ENCODE peak calls at places on chromosomes 3 and 15, in four cellular contexts. A, Q, O and J are unnamed samples.

GRCh38 chr15:61879219-61879618 is 181.0 kb downstream of the VPS13C start:
- DNase-seq in A (no peak), Q (no peak), O (no peak), J (no peak)

GRCh38 chr3:157475921-157476395 is 27.3 kb downstream of the VEPH1 start:
- DNase-seq in A (no peak), O (peak; percentile 21), Q (peak; percentile 44), J (no peak)

GRCh38 chr3:38112378-38112761 is 24.6 kb downstream of the ACAA1 start:
- DNase-seq in Q (no peak), O (no peak), A (no peak), J (no peak)

GRCh38 chr3:76063019-76063418 is 277.7 kb upstream of the ZNF717 start:
- DNase-seq in Q (no peak), O (peak; percentile 85), A (no peak), J (no peak)

GRCh38 chr15:25690673-25691543 is 172.2 kb downstream of the ATP10A start:
- DNase-seq in O (peak; percentile 39), A (no peak), Q (no peak), J (no peak)

GRCh38 chr15:39586387-39587171 is 5.7 kb downstream of the THBS1 start:
- DNase-seq in O (no peak), Q (no peak), A (no peak), J (no peak)

GRCh38 chr3:17398959-17399551 is 343.4 kb downstream of the TBC1D5 start:
- DNase-seq in O (no peak), Q (no peak), A (no peak), J (no peak)

GRCh38 chr15:25185156-25185710 is 230.4 kb downstream of the SNRPN start:
- DNase-seq in A (peak; percentile 20), O (no peak), Q (no peak), J (no peak)

GRCh38 chr3:165455360-165455759 is 259.2 kb upstream of the SLITRK3 start:
- DNase-seq in O (no peak), A (no peak), Q (no peak), J (no peak)

GRCh38 chr3:99570061-99570460 is 68.3 kb upstream of the COL8A1 start:
- DNase-seq in A (no peak), O (no peak), Q (no peak), J (no peak)

DNA sequence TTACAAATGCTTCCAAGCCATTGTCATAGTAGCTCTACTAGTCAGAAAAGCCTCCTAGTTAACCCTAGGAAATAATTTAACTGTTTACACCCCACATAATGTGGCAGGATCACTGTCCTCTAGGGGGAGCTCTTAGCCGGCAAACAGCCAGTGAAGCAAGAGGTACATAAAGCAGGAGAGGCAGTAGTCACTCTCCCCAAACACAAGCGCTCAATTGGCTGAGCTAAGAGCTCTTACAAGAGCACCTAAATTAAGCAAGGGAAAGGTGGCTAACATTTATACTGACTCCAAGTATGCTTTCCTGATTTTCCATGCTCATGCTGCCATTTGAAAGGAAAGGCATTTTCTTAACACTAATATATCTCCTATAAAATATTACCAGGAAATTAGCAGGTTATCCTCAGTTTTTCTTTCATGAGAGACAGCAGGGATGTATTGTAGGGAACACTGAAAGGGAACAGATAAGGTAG is 37.6 kb downstream of the NCEH1 start:
- DNase-seq in Q (peak; percentile 83), O (no peak), A (no peak), J (no peak)
- TF ChIP-seq CTCF in Q (peak; percentile 58), O (peak; percentile 81), A (peak; percentile 67), J (peak; percentile 84)

DNA sequence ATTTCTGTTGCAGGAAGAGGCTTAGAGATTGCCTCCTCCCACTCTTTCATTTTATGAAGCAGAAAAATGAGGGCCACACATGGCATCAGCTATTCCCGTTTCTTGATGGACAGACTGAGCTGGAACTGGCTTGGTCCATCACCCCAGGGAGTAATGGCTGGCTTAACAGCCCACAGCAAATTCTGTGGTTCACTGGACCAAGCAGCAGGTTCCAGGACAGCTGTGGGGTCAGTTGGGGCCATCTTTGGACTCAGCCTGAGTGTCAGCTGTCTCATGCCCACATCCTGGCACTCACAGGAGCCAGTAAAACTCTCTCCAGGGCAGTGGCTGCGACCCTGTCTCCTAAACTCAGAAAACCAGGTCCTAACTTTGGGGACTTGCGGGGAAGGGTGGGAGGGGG is 36.5 kb downstream of the ZDHHC19 start:
- DNase-seq in Q (no peak), A (no peak), O (no peak), J (no peak)
- TF ChIP-seq CTCF in Q (no peak), A (no peak), O (no peak), J (no peak)

GRCh38 chr3:134030382-134030753 is 643 bp upstream of the SLCO2A1 start:
- DNase-seq in A (no peak), O (no peak), Q (no peak), J (no peak)
- TF ChIP-seq CTCF in A (no peak), O (no peak), Q (no peak), J (no peak)

GRCh38 chr3:133944641-133945441 is 49.2 kb upstream of the RAB6B start:
- DNase-seq in A (no peak), O (peak; percentile 74), Q (no peak), J (no peak)
- TF ChIP-seq CTCF in A (no peak), O (no peak), Q (no peak), J (no peak)

DNA sequence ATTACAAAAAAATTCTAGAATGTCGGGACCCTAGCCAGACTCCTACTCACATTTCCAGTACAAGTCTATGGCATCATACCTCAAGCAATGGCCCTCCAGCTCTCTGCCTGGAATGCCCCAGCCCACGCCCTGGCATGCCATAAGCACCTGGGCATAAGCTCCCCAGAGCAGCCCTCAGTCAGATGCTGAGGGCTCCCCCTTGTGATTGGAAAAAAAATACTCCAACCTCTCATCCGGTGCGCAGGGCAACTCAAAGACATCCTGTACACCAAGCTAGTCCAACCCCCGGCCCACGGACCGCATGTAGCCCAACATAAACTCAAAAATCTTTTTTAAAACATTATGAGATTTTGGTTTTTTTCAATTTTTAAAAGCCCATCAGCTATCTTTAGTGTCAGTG is 115.4 kb downstream of the NEK10 start:
- DNase-seq in A (peak; percentile 41), O (peak; percentile 20), Q (peak; percentile 36), J (no peak)
- TF ChIP-seq CTCF in A (peak; percentile 34), O (peak; percentile 63), Q (peak; percentile 63), J (peak; percentile 32)

GRCh38 chr3:54433846-54434245 is 311.5 kb downstream of the CACNA2D3 start:
- DNase-seq in A (no peak), O (no peak), Q (peak; percentile 92), J (no peak)
- TF ChIP-seq CTCF in A (no peak), O (no peak), Q (peak; percentile 94), J (peak; percentile 38)

GRCh38 chr3:124026516-124026915 is 34.6 kb upstream of the ROPN1 start:
- DNase-seq in A (no peak), O (no peak), Q (no peak), J (no peak)
- TF ChIP-seq CTCF in A (no peak), O (no peak), Q (no peak), J (no peak)

GRCh38 chr3:108298056-108298455 is 1.7 kb downstream of the HHLA2 start:
- DNase-seq in A (no peak), O (no peak), Q (no peak), J (no peak)

GRCh38 chr3:108300103-108300849 is 3.9 kb downstream of the HHLA2 start:
- DNase-seq in O (no peak), A (no peak), Q (no peak), J (no peak)

GRCh38 chr3:108293858-108294257 is 2.5 kb upstream of the HHLA2 start:
- DNase-seq in A (no peak), O (no peak), Q (no peak), J (no peak)

GRCh38 chr3:108296239-108296638 is at the start of gene HHLA2:
- DNase-seq in O (no peak), A (no peak), Q (no peak), J (no peak)

DNA sequence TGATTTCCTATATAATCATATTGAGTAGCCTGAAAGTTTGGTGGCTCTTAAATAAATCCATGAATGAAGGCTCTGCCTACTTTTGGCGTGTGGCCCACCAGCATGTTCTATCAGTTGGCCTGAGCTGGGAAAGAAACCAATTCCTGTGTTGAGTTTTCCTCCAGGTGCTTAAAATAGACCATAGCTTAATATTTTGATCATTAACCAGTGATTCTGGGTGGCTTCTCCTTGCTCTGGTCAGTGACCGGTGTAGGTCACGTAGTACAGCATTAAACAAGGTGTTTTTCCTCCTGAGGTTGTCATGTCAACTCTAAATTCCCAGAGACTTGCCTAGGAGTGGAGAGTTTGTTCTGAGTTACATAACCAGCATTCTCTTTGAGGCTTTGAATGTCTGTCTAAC is 1.3 kb downstream of the HHLA2 start:
- DNase-seq in Q (no peak), A (no peak), O (no peak), J (no peak)
- TF ChIP-seq CTCF in Q (no peak), A (no peak), O (no peak), J (no peak)

GRCh38 chr3:180631317-180631716 is 29.4 kb downstream of the TTC14 start:
- DNase-seq in A (no peak), Q (no peak), O (no peak), J (no peak)
- TF ChIP-seq CTCF in A (no peak), Q (no peak), O (peak; percentile 32), J (peak; percentile 9)

GRCh38 chr3:134630506-134630905 is 20.3 kb downstream of the KY start:
- DNase-seq in O (no peak), Q (peak; percentile 53), A (no peak), J (no peak)
- TF ChIP-seq CTCF in O (peak; percentile 84), Q (peak; percentile 78), A (no peak), J (no peak)